ENCODE peak calls at places on chromosomes 5 and 9, in four cellular contexts. H is heart right ventricle, D is tibial nerve, A is epithelial cell of esophagus. B is an unnamed sample.
A peak's percentile ranks its signal among the peaks of the same experiment; 100 is the strongest.

GRCh38 chr9:121685795-121686377 is 34.5 kb downstream of the DAB2IP start:
- DNase-seq in H (no peak), A (no peak), D (no peak), B (no peak)

GRCh38 chr9:37503736-37504135 is 18.0 kb downstream of the POLR1E start:
- DNase-seq in A (peak; percentile 66), D (no peak), H (no peak), B (no peak)

GRCh38 chr5:177336112-177336511 is 15.4 kb downstream of the LMAN2 start:
- DNase-seq in H (no peak), D (no peak), A (peak; percentile 37), B (no peak)

GRCh38 chr5:13624283-13625074 is 320.0 kb downstream of the DNAH5 start:
- DNase-seq in H (no peak), A (no peak), D (no peak), B (no peak)

GRCh38 chr5:24530907-24531306 is 113.9 kb downstream of the CDH10 start:
- DNase-seq in A (no peak), H (no peak), D (no peak), B (no peak)

GRCh38 chr9:88949961-88950340 is 41.3 kb upstream of the S1PR3 start:
- DNase-seq in H (no peak), A (peak; percentile 82), D (no peak), B (no peak)

GRCh38 chr5:178378527-178379484 is 146.2 kb upstream of the PHYKPL start:
- DNase-seq in H (no peak), A (no peak), D (no peak), B (no peak)

GRCh38 chr9:127780126-127780885 is 1.8 kb upstream of the SH2D3C start:
- DNase-seq in A (no peak), H (no peak), D (no peak), B (no peak)

GRCh38 chr5:52491829-52492217 is 295.9 kb upstream of the ITGA1 start:
- DNase-seq in A (no peak), D (no peak), H (no peak), B (no peak)

GRCh38 chr5:62578540-62578939 is at the start of gene LRRC70:
- DNase-seq in H (peak; percentile 33), D (no peak), A (no peak), B (peak; percentile 27)

GRCh38 chr5:55897905-55898304 is 46.7 kb downstream of the IL31RA start:
- DNase-seq in A (peak; percentile 48), D (peak; percentile 38), H (no peak), B (no peak)

DNA sequence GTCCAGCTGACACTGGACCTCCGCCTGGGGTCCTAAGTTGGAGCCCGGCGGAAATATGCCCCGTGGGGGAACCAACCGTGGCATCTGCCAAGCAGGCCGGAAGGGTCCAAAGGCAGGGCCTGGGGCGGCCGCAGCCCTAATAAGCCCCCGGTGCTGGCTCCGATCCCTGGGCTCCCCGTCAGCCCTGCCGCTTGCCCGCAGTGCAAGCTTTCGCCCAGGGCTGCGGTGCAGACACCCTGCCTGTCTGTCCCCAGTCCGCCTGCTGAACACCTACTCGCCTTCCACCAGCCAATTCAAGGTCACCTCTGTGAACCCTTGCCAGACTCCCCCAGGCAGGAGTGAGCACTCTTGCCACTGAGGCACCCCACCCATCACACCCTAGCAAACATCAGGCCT is 499 bp upstream of the PTGR1 start:
- DNase-seq in H (no peak), D (no peak), A (no peak), B (no peak)
- H3K4me3 ChIP-seq in H (peak overlapping the region; percentile 92), D (peak overlapping the region; percentile 69), A (peak overlapping the region; percentile 73), B (peak overlapping the region; percentile 76)

GRCh38 chr5:23506329-23507236 is 826 bp upstream of the PRDM9 start:
- DNase-seq in D (no peak), A (peak; percentile 71), H (no peak), B (no peak)
- TF ChIP-seq CTCF in D (no peak), A (peak; percentile 53), H (peak; percentile 42), B (peak; percentile 16)

GRCh38 chr9:26579047-26579446 is 313.6 kb downstream of the CAAP1 start:
- DNase-seq in H (no peak), A (no peak), D (no peak), B (no peak)
- H3K4me3 ChIP-seq in H (no peak overlapping the region), A (no peak overlapping the region), D (no peak overlapping the region), B (no peak overlapping the region)

GRCh38 chr9:105475302-105475701 is 27.5 kb downstream of the FSD1L start:
- DNase-seq in A (peak; percentile 27), D (no peak), H (no peak), B (no peak)
- TF ChIP-seq CTCF in A (peak; percentile 45), D (no peak), H (peak; percentile 61), B (peak; percentile 60)

GRCh38 chr5:123093279-123094226 is 4.5 kb downstream of the PRDM6 start:
- DNase-seq in A (no peak), D (no peak), H (no peak), B (no peak)
- H3K4me3 ChIP-seq in A (no peak overlapping the region), D (no peak overlapping the region), H (no peak overlapping the region), B (no peak overlapping the region)

DNA sequence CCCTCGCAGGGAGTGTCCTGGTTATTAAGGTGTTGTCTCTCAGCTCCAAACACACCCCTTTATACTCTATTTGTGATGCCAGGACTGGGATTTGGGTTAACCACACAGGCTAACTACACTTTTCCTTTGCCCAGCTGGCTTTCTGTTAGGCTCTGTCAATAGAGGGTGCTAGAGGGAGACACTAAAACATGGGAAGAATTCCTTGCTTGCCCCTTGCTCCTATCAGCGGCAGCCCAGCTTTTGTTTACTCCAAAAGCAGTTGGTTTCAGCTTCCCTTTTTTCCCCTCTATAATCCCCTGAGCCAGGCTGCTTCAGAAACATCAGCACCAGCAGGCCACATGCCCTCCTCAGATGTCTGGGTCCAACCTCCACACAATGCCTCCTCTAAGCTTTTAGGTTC is 297.1 kb downstream of the KCTD16 start:
- DNase-seq in A (peak; percentile 46), D (peak; percentile 6), H (peak; percentile 5), B (peak; percentile 46)
- TF ChIP-seq CTCF in A (peak; percentile 72), D (no peak), H (peak; percentile 52), B (peak; percentile 90)